ENCODE peak calls at places on chromosomes 13 and 19, in four cellular contexts. E, B, V and Z are unnamed samples.

GRCh38 chr13:22740264-22740663 is 440.5 kb upstream of the SGCG start:
- DNase-seq in E (no peak), B (no peak), V (no peak), Z (no peak)

GRCh38 chr19:7874080-7874856 is at the start of gene PRR36:
- DNase-seq in E (no peak), B (peak), V (peak), Z (no peak)

GRCh38 chr13:73603646-73604045 is 530.6 kb downstream of the KLF12 start:
- DNase-seq in E (no peak), B (no peak), V (no peak), Z (no peak)

GRCh38 chr19:17243854-17244617 is 1.7 kb downstream of the NR2F6 start:
- DNase-seq in E (peak), B (peak), V (peak), Z (peak)

GRCh38 chr13:54029226-54029625 is 1000.6 kb downstream of the OLFM4 start:
- DNase-seq in E (no peak), B (no peak), V (no peak), Z (peak)

GRCh38 chr19:35000647-35001501 is 751 bp downstream of the GRAMD1A start:
- DNase-seq in E (peak), B (peak), V (peak), Z (peak)

GRCh38 chr19:49151339-49152217 is 3.6 kb downstream of the HRC start:
- DNase-seq in E (peak), B (no peak), V (peak), Z (peak)

GRCh38 chr13:110777251-110777820 is 63.8 kb downstream of the ING1 start:
- DNase-seq in E (peak), B (peak), V (no peak), Z (no peak)

GRCh38 chr19:48487544-48487943 is 18.4 kb downstream of the CYTH2 start:
- DNase-seq in E (no peak), B (peak), V (no peak), Z (no peak)

GRCh38 chr19:44582581-44583265 is 30.6 kb upstream of the IGSF23 start:
- DNase-seq in E (no peak), B (no peak), V (peak), Z (peak)

GRCh38 chr13:49980266-49980665 is 16.6 kb upstream of the TRIM13 start:
- DNase-seq in E (no peak), B (no peak), V (no peak), Z (no peak)

GRCh38 chr19:9793051-9793591 is 24.6 kb upstream of the ZNF846 start:
- DNase-seq in E (peak), B (no peak), V (no peak), Z (peak)

GRCh38 chr19:14560776-14561108 is 11.1 kb downstream of the NDUFB7 start:
- DNase-seq in E (no peak), B (no peak), V (no peak), Z (no peak)

GRCh38 chr13:29693297-29693945 is 97.9 kb upstream of the SLC7A1 start:
- DNase-seq in E (no peak), B (no peak), V (no peak), Z (no peak)

GRCh38 chr13:44259045-44260042 is 114.3 kb upstream of the SERP2 start:
- DNase-seq in E (peak), B (no peak), V (peak), Z (peak)

GRCh38 chr19:46380690-46381089 is 32.7 kb downstream of the CCDC8 start:
- DNase-seq in E (no peak), B (no peak), V (no peak), Z (no peak)
- TF ChIP-seq MAZ in E (no peak), B (no peak), V (no peak), Z (no peak)

GRCh38 chr19:10828981-10829821 is 6.8 kb downstream of the TMED1 start:
- DNase-seq in E (no peak), B (no peak), V (peak), Z (no peak)
- TF ChIP-seq MAZ in E (no peak), B (no peak), V (no peak), Z (no peak)

GRCh38 chr13:69585656-69586055 is 522.0 kb upstream of the ATXN8OS start:
- DNase-seq in E (no peak), B (no peak), V (no peak), Z (no peak)

GRCh38 chr13:69579351-69579750 is 528.3 kb upstream of the ATXN8OS start:
- DNase-seq in E (no peak), B (no peak), V (no peak), Z (no peak)

GRCh38 chr13:69580255-69580654 is 527.4 kb upstream of the ATXN8OS start:
- DNase-seq in E (no peak), B (no peak), V (no peak), Z (no peak)
- TF ChIP-seq MAZ in E (no peak), B (no peak), V (no peak), Z (no peak)

GRCh38 chr19:39150807-39151206 is 25.2 kb downstream of the PAK4 start:
- DNase-seq in E (no peak), B (no peak), V (no peak), Z (no peak)
- TF ChIP-seq MAZ in E (no peak), B (no peak), V (no peak), Z (no peak)

GRCh38 chr13:58463841-58464240 is 832.3 kb downstream of the PCDH17 start:
- DNase-seq in E (no peak), B (no peak), V (no peak), Z (no peak)

DNA sequence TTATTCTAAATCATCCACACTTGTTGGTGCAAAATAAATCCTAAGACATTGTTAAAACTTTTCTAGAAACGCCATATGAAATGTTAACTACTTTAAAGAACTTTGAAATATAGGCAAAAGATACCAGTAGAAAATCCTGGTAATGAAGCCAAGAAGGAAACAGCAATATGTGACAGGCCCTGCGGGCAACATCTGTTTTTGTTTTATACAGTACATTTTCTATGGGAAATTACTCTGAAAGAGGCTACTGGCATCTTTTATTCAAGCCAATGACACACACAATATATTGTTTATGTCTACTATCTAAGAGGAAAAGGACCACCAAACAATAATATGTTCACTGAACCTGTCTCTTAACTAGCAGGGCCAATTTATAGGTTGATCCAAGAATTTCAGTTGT is 829.7 kb downstream of the PCDH17 start:
- DNase-seq in E (no peak), B (no peak), V (no peak), Z (no peak)
- TF ChIP-seq MAZ in E (no peak), B (no peak), V (no peak), Z (no peak)

GRCh38 chr13:114096031-114096485 is 36.4 kb downstream of the RASA3 start:
- DNase-seq in E (no peak), B (no peak), V (no peak), Z (no peak)

GRCh38 chr13:114090476-114090875 is 41.9 kb downstream of the RASA3 start:
- DNase-seq in E (no peak), B (no peak), V (no peak), Z (no peak)

GRCh38 chr13:114095486-114095885 is 36.9 kb downstream of the RASA3 start:
- DNase-seq in E (no peak), B (no peak), V (no peak), Z (no peak)

GRCh38 chr13:114092468-114092867 is 40.0 kb downstream of the RASA3 start:
- DNase-seq in E (no peak), B (no peak), V (no peak), Z (no peak)

DNA sequence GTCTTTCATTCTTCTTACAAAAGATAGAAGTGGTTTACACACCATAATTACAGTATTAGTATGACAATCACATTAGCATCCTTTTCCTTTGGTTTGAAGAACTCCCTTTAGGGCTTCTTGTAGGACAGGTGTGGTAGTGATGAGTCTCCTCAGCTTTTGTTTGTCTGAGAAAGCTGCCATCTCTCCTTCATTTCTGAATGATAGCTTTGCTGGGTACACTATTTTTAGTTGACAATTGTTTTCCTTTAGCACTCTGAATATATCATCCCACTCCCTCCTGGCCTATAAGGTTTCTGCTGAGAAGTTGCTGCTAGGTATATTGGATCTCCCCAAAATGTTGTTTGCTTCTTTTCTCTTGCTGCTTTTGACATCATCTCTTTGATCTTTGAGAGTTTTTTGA is 39.3 kb downstream of the RASA3 start:
- DNase-seq in E (no peak), B (no peak), V (no peak), Z (no peak)
- TF ChIP-seq MAZ in E (no peak), B (no peak), V (no peak), Z (no peak)